ENCODE peak calls at places on chromosomes 12 and 14, in four cellular contexts. N, P, O and L are unnamed samples.
A peak's percentile ranks its signal among the peaks of the same experiment; 100 is the strongest.

GRCh38 chr14:90547968-90548367 is 151.1 kb downstream of the CALM1 start:
- DNase-seq in N (no peak), P (no peak), O (no peak), L (no peak)

GRCh38 chr14:23414906-23415820 is 7.1 kb upstream of the MYH6 start:
- DNase-seq in N (no peak), P (no peak), O (no peak), L (no peak)

GRCh38 chr14:68910540-68910939 is 68.6 kb downstream of the ACTN1 start:
- DNase-seq in N (no peak), P (no peak), O (no peak), L (no peak)

GRCh38 chr14:33954016-33954598 is 3.2 kb upstream of the EGLN3 start:
- DNase-seq in N (no peak), P (no peak), O (no peak), L (no peak)

GRCh38 chr14:23729720-23730387 is 93.7 kb downstream of the DHRS2 start:
- DNase-seq in N (no peak), P (no peak), O (no peak), L (no peak)

GRCh38 chr14:85221832-85222231 is 308.1 kb upstream of the FLRT2 start:
- DNase-seq in N (no peak), P (no peak), O (no peak), L (no peak)

GRCh38 chr12:3770891-3771290 is 18.0 kb upstream of the CRACR2A start:
- DNase-seq in N (no peak), P (no peak), O (no peak), L (no peak)

GRCh38 chr12:118377005-118377890 is 893 bp downstream of the SUDS3 start:
- DNase-seq in N (no peak), P (no peak), O (peak; percentile 23), L (peak; percentile 36)

GRCh38 chr12:77299001-77299400 is 233.6 kb upstream of the E2F7 start:
- DNase-seq in N (no peak), P (no peak), O (no peak), L (no peak)

GRCh38 chr12:117514016-117514415 is 152.6 kb upstream of the NOS1 start:
- DNase-seq in N (no peak), P (peak; percentile 21), O (no peak), L (no peak)

GRCh38 chr14:63652406-63652805 is 10.7 kb upstream of the WDR89 start:
- DNase-seq in N (no peak), P (no peak), O (no peak), L (no peak)

GRCh38 chr14:51023964-51024363 is 70.9 kb downstream of the TRIM9 start:
- DNase-seq in N (no peak), P (peak; percentile 19), O (no peak), L (no peak)

GRCh38 chr12:124874988-124875802 is 11.5 kb upstream of the SCARB1 start:
- DNase-seq in N (no peak), P (no peak), O (no peak), L (no peak)

GRCh38 chr12:13163868-13164267 is 32.7 kb upstream of the EMP1 start:
- DNase-seq in N (peak; percentile 49), P (no peak), O (no peak), L (no peak)

GRCh38 chr12:69578283-69578682 is 7.0 kb upstream of the CCT2 start:
- DNase-seq in N (no peak), P (no peak), O (no peak), L (no peak)

GRCh38 chr12:52818376-52818775 is 4.5 kb upstream of the KRT4 start:
- DNase-seq in N (no peak), P (no peak), O (no peak), L (no peak)

GRCh38 chr14:68685419-68686211 is 107.3 kb downstream of the ZFP36L1 start:
- DNase-seq in N (no peak), P (no peak), O (peak; percentile 83), L (peak; percentile 80)

GRCh38 chr12:623172-623864 is 39.9 kb downstream of the NINJ2 start:
- DNase-seq in N (no peak), P (no peak), O (no peak), L (no peak)

GRCh38 chr12:52270541-52271070 is 3.8 kb upstream of the KRT86 start:
- DNase-seq in N (no peak), P (no peak), O (no peak), L (no peak)

GRCh38 chr14:65639216-65639615 is 226.7 kb downstream of the FUT8 start:
- DNase-seq in N (no peak), P (no peak), O (no peak), L (no peak)

GRCh38 chr14:74257078-74257987 is 18.1 kb downstream of the VSX2 start:
- DNase-seq in N (no peak), P (peak; percentile 63), O (peak; percentile 89), L (peak; percentile 92)

GRCh38 chr12:62800707-62801400 is 134.1 kb downstream of the PPM1H start:
- DNase-seq in N (no peak), P (no peak), O (no peak), L (no peak)

GRCh38 chr14:62301076-62301475 is 538.9 kb downstream of the SNAPC1 start:
- DNase-seq in N (no peak), P (no peak), O (no peak), L (no peak)

GRCh38 chr12:79058342-79058741 is 193.8 kb downstream of the SYT1 start:
- DNase-seq in N (no peak), P (no peak), O (no peak), L (no peak)

GRCh38 chr12:11868027-11868426 is 202.7 kb upstream of the BCL2L14 start:
- DNase-seq in N (no peak), P (no peak), O (no peak), L (no peak)

GRCh38 chr14:63308723-63309317 is 9.9 kb downstream of the GPHB5 start:
- DNase-seq in N (no peak), P (peak; percentile 48), O (peak; percentile 22), L (no peak)

GRCh38 chr12:47860279-47860841 is 40.7 kb upstream of the HDAC7 start:
- DNase-seq in N (no peak), P (no peak), O (no peak), L (no peak)

GRCh38 chr14:20347747-20348146 is 4.3 kb downstream of the PARP2 start:
- DNase-seq in N (no peak), P (no peak), O (no peak), L (no peak)
- TF ChIP-seq CTCF in N (no peak), P (no peak), O (no peak), L (no peak)

GRCh38 chr14:102063808-102064429 is 22.9 kb downstream of the HSP90AA1 start:
- DNase-seq in N (no peak), P (no peak), O (no peak), L (no peak)

GRCh38 chr14:102066041-102066451 is 20.8 kb downstream of the HSP90AA1 start:
- DNase-seq in N (no peak), P (no peak), O (no peak), L (no peak)

GRCh38 chr14:102058931-102059330 is 27.9 kb downstream of the HSP90AA1 start:
- DNase-seq in N (no peak), P (no peak), O (no peak), L (peak; percentile 13)

GRCh38 chr14:102058146-102058545 is 28.7 kb downstream of the HSP90AA1 start:
- DNase-seq in N (no peak), P (no peak), O (no peak), L (no peak)

DNA sequence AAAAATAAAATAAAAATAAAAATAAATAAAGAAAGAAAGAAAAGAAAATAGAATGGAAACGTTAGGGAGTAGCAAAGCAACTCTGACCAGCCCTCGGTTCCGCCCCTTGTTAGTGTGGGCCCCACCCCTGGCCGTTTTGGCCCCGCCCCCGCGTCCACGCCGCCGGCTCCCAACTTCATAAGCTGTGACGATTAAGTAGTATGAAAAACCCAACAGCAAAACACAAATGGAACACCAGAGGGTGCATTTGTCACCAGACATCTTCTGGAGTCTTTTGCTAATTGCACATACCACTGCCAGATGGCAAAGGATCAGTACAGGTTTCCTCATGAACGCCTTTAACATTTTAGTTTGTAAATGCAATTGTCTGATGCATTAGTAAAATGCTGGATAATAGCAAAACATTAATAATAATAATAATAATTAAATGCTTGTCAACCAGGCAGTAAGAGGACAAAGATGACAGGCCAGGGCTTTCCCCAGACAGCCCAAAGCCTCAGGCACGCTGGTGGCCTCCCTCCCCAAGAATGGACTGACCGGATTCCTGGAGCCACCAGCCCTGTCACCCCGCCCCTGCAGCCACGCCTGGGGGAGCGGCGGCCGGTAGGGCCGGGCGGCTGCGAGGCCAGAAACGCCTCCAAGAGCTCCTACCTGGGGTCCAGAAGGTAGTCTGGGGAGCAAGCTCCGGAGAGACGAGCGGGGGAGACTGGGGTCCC is 23.6 kb downstream of the HSP90AA1 start:
- DNase-seq in N (peak; percentile 93), P (peak; percentile 74), O (peak; percentile 71), L (peak; percentile 81)
- TF ChIP-seq CTCF in N (peak; percentile 39), P (peak; percentile 56), O (peak; percentile 16), L (no peak)

GRCh38 chr12:106906715-106907114 is 49.0 kb upstream of the TMEM263 start:
- DNase-seq in N (no peak), P (no peak), O (no peak), L (no peak)

GRCh38 chr12:106908561-106908960 is 47.1 kb upstream of the TMEM263 start:
- DNase-seq in N (no peak), P (no peak), O (no peak), L (no peak)

GRCh38 chr12:106907846-106908245 is 47.9 kb upstream of the TMEM263 start:
- DNase-seq in N (no peak), P (no peak), O (no peak), L (no peak)

GRCh38 chr12:106910202-106910601 is 45.5 kb upstream of the TMEM263 start:
- DNase-seq in N (no peak), P (no peak), O (peak; percentile 50), L (no peak)

GRCh38 chr12:106907411-106907810 is 48.3 kb upstream of the TMEM263 start:
- DNase-seq in N (no peak), P (no peak), O (peak; percentile 39), L (no peak)
- TF ChIP-seq CTCF in N (no peak), P (no peak), O (peak; percentile 32), L (no peak)

DNA sequence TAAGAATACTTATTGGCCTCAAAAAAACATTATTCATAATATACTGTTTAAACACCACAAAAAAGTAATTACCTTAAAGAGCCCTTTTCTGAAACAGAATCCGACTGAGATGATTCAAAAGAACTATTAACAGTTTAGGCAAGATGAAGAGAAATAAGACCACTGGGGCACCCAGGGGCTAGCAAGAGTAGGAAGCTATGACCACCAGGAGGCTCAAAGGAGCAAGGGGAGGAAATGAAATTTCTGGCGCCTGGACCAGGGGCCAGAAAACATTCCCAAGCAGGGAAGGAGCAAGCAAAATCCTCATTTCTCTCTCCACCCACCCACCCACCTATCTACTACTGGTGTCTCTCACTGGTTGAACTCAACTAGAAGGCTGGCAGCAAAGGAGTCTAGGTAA is 6.3 kb upstream of the DCAF4 start:
- DNase-seq in N (no peak), P (no peak), O (no peak), L (no peak)
- TF ChIP-seq CTCF in N (no peak), P (peak; percentile 21), O (no peak), L (no peak)